ENCODE peak calls at places on chromosomes 7 and 10, in nine cellular contexts. B, O, C, T, P, I, X, J and R are unnamed samples.

GRCh38 chr7:155795951-155796350 is 16.3 kb downstream of the SHH start:
- DNase-seq in B (no peak), O (no peak), C (no peak), T (no peak), P (no peak), I (no peak), X (no peak), J (no peak), R (no peak)

GRCh38 chr7:293681-294439 is 3.9 kb downstream of the FOXL3 start:
- DNase-seq in B (no peak), O (no peak), C (peak; percentile 45), T (no peak), P (no peak), I (no peak), X (no peak), J (no peak), R (peak; percentile 27)

GRCh38 chr10:86642499-86642898 is 11.8 kb upstream of the OPN4 start:
- DNase-seq in B (no peak), O (peak; percentile 16), C (no peak), T (no peak), P (no peak), I (no peak), X (no peak), J (no peak), R (no peak)

GRCh38 chr7:76515999-76516443 is 5.7 kb downstream of the UPK3B start:
- DNase-seq in B (no peak), O (no peak), C (peak; percentile 89), T (no peak), P (peak; percentile 65), I (no peak), X (no peak), J (peak; percentile 3), R (no peak)

GRCh38 chr7:141480953-141481352 is 70.3 kb upstream of the AGK start:
- DNase-seq in B (no peak), O (no peak), C (no peak), T (no peak), P (no peak), I (no peak), X (no peak), J (no peak), R (no peak)

GRCh38 chr7:149773446-149774236 is at the start of gene ZNF467:
- DNase-seq in B (peak; percentile 46), O (no peak), C (peak; percentile 84), T (no peak), P (peak; percentile 79), I (no peak), X (no peak), J (no peak), R (peak; percentile 79)

GRCh38 chr7:7962851-7963250 is 5.7 kb upstream of the GLCCI1 start:
- DNase-seq in B (no peak), O (no peak), C (no peak), T (no peak), P (no peak), I (no peak), X (no peak), J (no peak), R (no peak)

GRCh38 chr10:69061305-69062161 is 26.4 kb upstream of the SRGN start:
- DNase-seq in B (peak; percentile 56), O (peak; percentile 94), C (no peak), T (no peak), P (peak; percentile 60), I (no peak), X (no peak), J (no peak), R (peak; percentile 75)

GRCh38 chr7:22990588-22990949 is 23.4 kb downstream of the HYCC1 start:
- DNase-seq in B (no peak), O (peak; percentile 65), C (no peak), T (no peak), P (no peak), I (no peak), X (no peak), J (no peak), R (no peak)

GRCh38 chr7:39428221-39428620 is 138.0 kb upstream of the YAE1 start:
- DNase-seq in B (no peak), O (peak; percentile 72), C (no peak), T (no peak), P (no peak), I (no peak), X (no peak), J (no peak), R (no peak)

GRCh38 chr7:115478426-115478825 is 552.1 kb downstream of the TFEC start:
- DNase-seq in B (no peak), O (peak; percentile 36), C (no peak), T (no peak), P (no peak), I (no peak), X (no peak), J (no peak), R (no peak)